ENCODE peak calls at places on chromosome 14, in eight cellular contexts. L, X, W, F, Q, I, R and K are unnamed samples.

GRCh38 chr14:74804219-74804825 is 41.2 kb downstream of the YLPM1 start:
- DNase-seq in F (peak), W (peak), R (no peak), I (no peak), Q (no peak), L (peak), X (peak), K (peak)

GRCh38 chr14:105873870-105874512 is 347.6 kb downstream of the TMEM121 start:
- DNase-seq in X (no peak), R (no peak), Q (no peak), L (no peak), I (no peak), F (no peak), W (no peak), K (no peak)

GRCh38 chr14:77965919-77966435 is 166.1 kb downstream of the ADCK1 start:
- DNase-seq in F (no peak), W (peak), X (peak), L (peak), R (peak), Q (peak), I (no peak), K (peak)

GRCh38 chr14:74638970-74639369 is 26.9 kb upstream of the LTBP2 start:
- DNase-seq in L (no peak), R (no peak), W (peak), Q (no peak), X (peak), F (no peak), I (no peak), K (peak)

GRCh38 chr14:70622111-70622712 is 19.5 kb upstream of the TTC9 start:
- DNase-seq in X (peak), I (no peak), L (peak), Q (peak), W (peak), R (no peak), F (no peak), K (peak)

GRCh38 chr14:78927261-78927660 is 757.1 kb downstream of the NRXN3 start:
- DNase-seq in I (no peak), Q (no peak), R (no peak), L (no peak), W (no peak), X (no peak), F (no peak), K (no peak)

GRCh38 chr14:68924392-68925158 is 54.5 kb downstream of the ACTN1 start:
- DNase-seq in R (peak), L (peak), Q (no peak), I (no peak), X (no peak), W (no peak), F (no peak), K (no peak)

GRCh38 chr14:94582199-94582750 is 1.0 kb downstream of the SERPINA5 start:
- DNase-seq in Q (peak), I (no peak), F (no peak), X (no peak), W (no peak), L (no peak), R (peak), K (no peak)

GRCh38 chr14:94028450-94028826 is 2.3 kb downstream of the OTUB2 start:
- DNase-seq in L (peak), I (no peak), R (no peak), W (no peak), Q (no peak), F (no peak), X (no peak), K (peak)

GRCh38 chr14:68677901-68678300 is 115.0 kb downstream of the ZFP36L1 start:
- DNase-seq in F (no peak), L (no peak), R (no peak), I (no peak), W (no peak), X (no peak), Q (no peak), K (no peak)

GRCh38 chr14:51337520-51337919 is 97.5 kb downstream of the TMX1 start:
- DNase-seq in X (no peak), F (no peak), Q (no peak), R (no peak), W (no peak), L (no peak), I (peak), K (no peak)

GRCh38 chr14:89589400-89590128 is 172.5 kb upstream of the FOXN3 start:
- DNase-seq in W (no peak), F (no peak), X (no peak), L (no peak), Q (no peak), R (no peak), I (no peak), K (no peak)

GRCh38 chr14:36654185-36655053 is 7.2 kb upstream of the PAX9 start:
- DNase-seq in L (no peak), Q (no peak), I (no peak), X (no peak), R (no peak), F (no peak), W (no peak), K (no peak)

GRCh38 chr14:47917344-47917954 is 242.0 kb upstream of the MDGA2 start:
- DNase-seq in Q (no peak), L (peak), I (no peak), W (no peak), X (peak), R (no peak), F (no peak), K (peak)

GRCh38 chr14:50758279-50758678 is 72.7 kb downstream of the NIN start:
- DNase-seq in X (no peak), W (no peak), R (no peak), F (no peak), Q (no peak), I (no peak), L (no peak), K (no peak)

GRCh38 chr14:50768693-50769092 is 62.3 kb downstream of the NIN start:
- DNase-seq in I (no peak), X (peak), R (no peak), L (peak), Q (no peak), W (peak), F (no peak), K (no peak)

GRCh38 chr14:55142466-55142865 is 13.4 kb downstream of the LGALS3 start:
- DNase-seq in W (no peak), L (no peak), I (no peak), R (no peak), F (no peak), X (no peak), Q (no peak), K (no peak)

GRCh38 chr14:39016733-39017095 is 86.3 kb downstream of the SEC23A start:
- DNase-seq in Q (no peak), X (no peak), F (no peak), W (no peak), L (no peak), R (no peak), I (no peak), K (no peak)

GRCh38 chr14:75979071-75979571 is 2.7 kb downstream of the TGFB3 start:
- DNase-seq in X (peak), Q (no peak), W (peak), F (no peak), L (peak), I (no peak), R (peak), K (peak)

GRCh38 chr14:84323450-84323849 is 1206.5 kb upstream of the FLRT2 start:
- DNase-seq in X (no peak), W (no peak), F (no peak), Q (no peak), L (no peak), R (no peak), I (no peak), K (no peak)
- TF ChIP-seq CTCF in X (no peak), W (no peak), F (no peak), Q (no peak), L (no peak), R (no peak), I (no peak), K (no peak)

GRCh38 chr14:23352506-23353432 is at the start of gene SLC22A17:
- DNase-seq in X (peak), I (peak), Q (peak), W (peak), R (peak), L (peak), F (peak), K (peak)
- TF ChIP-seq CTCF in X (no peak), I (no peak), Q (no peak), W (peak), R (no peak), L (peak), F (peak), K (peak)

DNA sequence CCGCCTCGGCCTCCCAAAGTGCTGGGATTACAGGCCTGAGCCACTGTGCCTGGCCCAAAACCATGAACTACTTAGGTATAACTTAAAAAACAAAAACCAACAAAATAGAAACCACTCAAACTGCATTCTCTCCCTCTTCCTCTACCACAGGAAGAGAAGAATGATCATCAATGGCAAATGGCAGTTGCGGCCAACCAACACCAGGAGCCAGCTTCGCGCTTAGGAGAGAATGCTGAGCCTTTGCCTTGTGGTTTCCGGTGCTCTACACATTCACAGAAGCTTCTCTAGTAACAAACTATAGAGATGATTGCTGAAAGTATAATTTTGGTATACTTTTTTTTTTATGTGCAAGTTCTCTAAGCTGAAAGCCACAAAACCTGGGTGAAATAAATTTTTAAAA is 17.1 kb downstream of the CATSPERB start:
- DNase-seq in F (no peak), Q (no peak), W (no peak), L (no peak), R (no peak), I (no peak), X (no peak), K (no peak)
- TF ChIP-seq CTCF in F (no peak), Q (no peak), W (no peak), L (no peak), R (no peak), I (no peak), X (no peak), K (no peak)

GRCh38 chr14:100540141-100540925 is 46.9 kb downstream of the BEGAIN start:
- DNase-seq in W (no peak), R (peak), F (no peak), I (no peak), X (no peak), L (no peak), Q (no peak), K (no peak)
- TF ChIP-seq CTCF in W (no peak), R (peak), F (peak), I (no peak), X (peak), L (no peak), Q (no peak), K (peak)